ENCODE peak calls at places on chromosomes 5 and 9, in ten cellular contexts. One of them, this sample, is unnamed. For H3K27me3, the result is how much of the 10 kb centered on the place peaks cover.

GRCh38 chr9:128163027-128163515 is 3.0 kb downstream of the BBLN start:
- DNase-seq in CD4-positive, CD25-positive, alpha-beta regulatory T cell: no peak
- DNase-seq in pancreas: no peak
- DNase-seq in tibial artery: no peak
- DNase-seq in colonic mucosa: no peak
- DNase-seq in K562: no peak
- DNase-seq in bronchial epithelial cell: no peak
- DNase-seq in effector memory CD4-positive, alpha-beta T cell: no peak
- DNase-seq in mammary epithelial cell: no peak
- DNase-seq in CD8-positive, alpha-beta memory T cell: no peak
- DNase-seq in this sample: no peak

GRCh38 chr9:131405429-131405828 is 11.5 kb downstream of the PRRC2B start:
- DNase-seq in colonic mucosa: no peak
- DNase-seq in pancreas: no peak
- DNase-seq in CD4-positive, CD25-positive, alpha-beta regulatory T cell: no peak
- DNase-seq in tibial artery: no peak
- DNase-seq in effector memory CD4-positive, alpha-beta T cell: no peak
- DNase-seq in mammary epithelial cell: no peak
- DNase-seq in CD8-positive, alpha-beta memory T cell: peak
- DNase-seq in K562: peak
- DNase-seq in bronchial epithelial cell: no peak
- DNase-seq in this sample: no peak

GRCh38 chr9:89935791-89936190 is 331.0 kb downstream of the GADD45G start:
- DNase-seq in CD8-positive, alpha-beta memory T cell: no peak
- DNase-seq in mammary epithelial cell: no peak
- DNase-seq in bronchial epithelial cell: no peak
- DNase-seq in effector memory CD4-positive, alpha-beta T cell: no peak
- DNase-seq in tibial artery: no peak
- DNase-seq in CD4-positive, CD25-positive, alpha-beta regulatory T cell: no peak
- DNase-seq in colonic mucosa: no peak
- DNase-seq in pancreas: no peak
- DNase-seq in K562: no peak
- DNase-seq in this sample: no peak

GRCh38 chr5:135085133-135085935 is 51.3 kb upstream of the PITX1 start:
- DNase-seq in CD4-positive, CD25-positive, alpha-beta regulatory T cell: no peak
- DNase-seq in effector memory CD4-positive, alpha-beta T cell: no peak
- DNase-seq in colonic mucosa: no peak
- DNase-seq in CD8-positive, alpha-beta memory T cell: no peak
- DNase-seq in pancreas: no peak
- DNase-seq in mammary epithelial cell: peak
- DNase-seq in tibial artery: no peak
- DNase-seq in K562: no peak
- DNase-seq in bronchial epithelial cell: peak
- DNase-seq in this sample: no peak

GRCh38 chr5:157168286-157168685 is 2.2 kb upstream of the GARIN3 start:
- DNase-seq in bronchial epithelial cell: no peak
- DNase-seq in CD8-positive, alpha-beta memory T cell: no peak
- DNase-seq in K562: no peak
- DNase-seq in effector memory CD4-positive, alpha-beta T cell: no peak
- DNase-seq in mammary epithelial cell: no peak
- DNase-seq in colonic mucosa: no peak
- DNase-seq in tibial artery: no peak
- DNase-seq in CD4-positive, CD25-positive, alpha-beta regulatory T cell: no peak
- DNase-seq in pancreas: no peak
- DNase-seq in this sample: no peak

GRCh38 chr5:143372187-143372829 is 31.2 kb downstream of the NR3C1 start:
- DNase-seq in pancreas: no peak
- DNase-seq in bronchial epithelial cell: peak
- DNase-seq in K562: no peak
- DNase-seq in colonic mucosa: no peak
- DNase-seq in CD4-positive, CD25-positive, alpha-beta regulatory T cell: no peak
- DNase-seq in tibial artery: no peak
- DNase-seq in CD8-positive, alpha-beta memory T cell: no peak
- DNase-seq in mammary epithelial cell: peak
- DNase-seq in effector memory CD4-positive, alpha-beta T cell: no peak
- DNase-seq in this sample: no peak

GRCh38 chr9:8718121-8718725 is 918.6 kb upstream of the DMAC1 start:
- DNase-seq in colonic mucosa: no peak
- DNase-seq in CD8-positive, alpha-beta memory T cell: no peak
- DNase-seq in K562: no peak
- DNase-seq in pancreas: no peak
- DNase-seq in tibial artery: peak
- DNase-seq in bronchial epithelial cell: peak
- DNase-seq in mammary epithelial cell: no peak
- DNase-seq in effector memory CD4-positive, alpha-beta T cell: no peak
- DNase-seq in CD4-positive, CD25-positive, alpha-beta regulatory T cell: no peak
- DNase-seq in this sample: no peak

GRCh38 chr9:128249914-128250838 is 25.6 kb downstream of the GOLGA2 start:
- DNase-seq in colonic mucosa: peak
- DNase-seq in effector memory CD4-positive, alpha-beta T cell: peak
- DNase-seq in CD8-positive, alpha-beta memory T cell: peak
- DNase-seq in pancreas: peak
- DNase-seq in bronchial epithelial cell: peak
- DNase-seq in K562: peak
- DNase-seq in CD4-positive, CD25-positive, alpha-beta regulatory T cell: peak
- DNase-seq in mammary epithelial cell: peak
- DNase-seq in tibial artery: peak
- DNase-seq in this sample: peak

GRCh38 chr9:82140471-82140870 is 151.9 kb downstream of the SPATA31D1 start:
- DNase-seq in CD8-positive, alpha-beta memory T cell: no peak
- DNase-seq in effector memory CD4-positive, alpha-beta T cell: no peak
- DNase-seq in tibial artery: no peak
- DNase-seq in pancreas: no peak
- DNase-seq in colonic mucosa: no peak
- DNase-seq in K562: no peak
- DNase-seq in bronchial epithelial cell: peak
- DNase-seq in mammary epithelial cell: peak
- DNase-seq in CD4-positive, CD25-positive, alpha-beta regulatory T cell: no peak
- DNase-seq in this sample: no peak

GRCh38 chr5:31983851-31984250 is 190.3 kb downstream of the GOLPH3 start:
- DNase-seq in mammary epithelial cell: no peak
- DNase-seq in CD4-positive, CD25-positive, alpha-beta regulatory T cell: no peak
- DNase-seq in bronchial epithelial cell: no peak
- DNase-seq in effector memory CD4-positive, alpha-beta T cell: no peak
- DNase-seq in K562: no peak
- DNase-seq in CD8-positive, alpha-beta memory T cell: no peak
- DNase-seq in colonic mucosa: no peak
- DNase-seq in pancreas: no peak
- DNase-seq in tibial artery: no peak
- DNase-seq in this sample: no peak

GRCh38 chr9:22005700-22006605 is 3.2 kb downstream of the CDKN2B start:
- DNase-seq in mammary epithelial cell: peak
- DNase-seq in effector memory CD4-positive, alpha-beta T cell: no peak
- DNase-seq in colonic mucosa: no peak
- DNase-seq in bronchial epithelial cell: no peak
- DNase-seq in K562: no peak
- DNase-seq in tibial artery: no peak
- DNase-seq in pancreas: peak
- DNase-seq in CD8-positive, alpha-beta memory T cell: no peak
- DNase-seq in CD4-positive, CD25-positive, alpha-beta regulatory T cell: no peak
- DNase-seq in this sample: no peak
- H3K4me3 ChIP-seq in mammary epithelial cell: peak
- H3K4me3 ChIP-seq in effector memory CD4-positive, alpha-beta T cell: no peak
- H3K4me3 ChIP-seq in colonic mucosa: peak
- H3K4me3 ChIP-seq in bronchial epithelial cell: peak
- H3K4me3 ChIP-seq in K562: no peak
- H3K4me3 ChIP-seq in tibial artery: no peak
- H3K4me3 ChIP-seq in pancreas: no peak
- H3K4me3 ChIP-seq in CD8-positive, alpha-beta memory T cell: no peak
- H3K4me3 ChIP-seq in CD4-positive, CD25-positive, alpha-beta regulatory T cell: no peak
- H3K4me3 ChIP-seq in this sample: no peak

DNA sequence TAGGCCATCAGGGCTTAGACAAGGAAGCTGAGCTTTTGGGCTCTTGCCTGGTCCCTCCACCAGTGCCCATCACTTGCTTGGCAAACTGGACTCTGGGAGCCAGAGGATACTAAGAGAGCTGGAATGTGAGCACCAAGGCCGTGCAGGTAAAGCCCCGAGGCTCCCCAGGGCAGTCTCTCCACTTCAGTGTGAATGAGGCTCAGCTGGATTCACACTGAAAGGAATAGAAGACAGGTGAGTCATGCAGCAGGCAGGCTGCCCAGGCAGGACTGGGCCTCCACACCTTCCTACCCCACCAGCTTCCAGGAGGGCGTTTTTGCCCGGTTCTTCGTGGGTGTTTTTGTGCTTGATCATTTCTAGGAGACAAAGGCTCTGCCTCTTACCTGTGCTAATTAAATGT is 7.3 kb upstream of the CTSV start:
- DNase-seq in pancreas: peak
- DNase-seq in bronchial epithelial cell: peak
- DNase-seq in CD4-positive, CD25-positive, alpha-beta regulatory T cell: no peak
- DNase-seq in CD8-positive, alpha-beta memory T cell: no peak
- DNase-seq in mammary epithelial cell: peak
- DNase-seq in effector memory CD4-positive, alpha-beta T cell: no peak
- DNase-seq in tibial artery: no peak
- DNase-seq in colonic mucosa: peak
- DNase-seq in K562: no peak
- DNase-seq in this sample: no peak
- H3K27me3 ChIP-seq in pancreas: under half
- H3K27me3 ChIP-seq in bronchial epithelial cell: under half
- H3K27me3 ChIP-seq in CD4-positive, CD25-positive, alpha-beta regulatory T cell: under half
- H3K27me3 ChIP-seq in CD8-positive, alpha-beta memory T cell: under half
- H3K27me3 ChIP-seq in mammary epithelial cell: under half
- H3K27me3 ChIP-seq in effector memory CD4-positive, alpha-beta T cell: under half
- H3K27me3 ChIP-seq in tibial artery: under half
- H3K27me3 ChIP-seq in colonic mucosa: under half
- H3K27me3 ChIP-seq in K562: under half
- H3K27me3 ChIP-seq in this sample: under half

GRCh38 chr9:37362430-37362829 is 60.1 kb upstream of the GRHPR start:
- DNase-seq in pancreas: no peak
- DNase-seq in tibial artery: no peak
- DNase-seq in bronchial epithelial cell: no peak
- DNase-seq in CD8-positive, alpha-beta memory T cell: no peak
- DNase-seq in CD4-positive, CD25-positive, alpha-beta regulatory T cell: no peak
- DNase-seq in K562: peak
- DNase-seq in effector memory CD4-positive, alpha-beta T cell: no peak
- DNase-seq in mammary epithelial cell: no peak
- DNase-seq in colonic mucosa: no peak
- DNase-seq in this sample: no peak
- H3K4me3 ChIP-seq in pancreas: no peak
- H3K4me3 ChIP-seq in tibial artery: no peak
- H3K4me3 ChIP-seq in bronchial epithelial cell: no peak
- H3K4me3 ChIP-seq in CD8-positive, alpha-beta memory T cell: no peak
- H3K4me3 ChIP-seq in CD4-positive, CD25-positive, alpha-beta regulatory T cell: no peak
- H3K4me3 ChIP-seq in K562: no peak
- H3K4me3 ChIP-seq in effector memory CD4-positive, alpha-beta T cell: no peak
- H3K4me3 ChIP-seq in mammary epithelial cell: no peak
- H3K4me3 ChIP-seq in colonic mucosa: no peak
- H3K4me3 ChIP-seq in this sample: no peak

GRCh38 chr5:76155536-76155935 is 72.4 kb downstream of the SV2C start:
- DNase-seq in mammary epithelial cell: no peak
- DNase-seq in bronchial epithelial cell: no peak
- DNase-seq in effector memory CD4-positive, alpha-beta T cell: no peak
- DNase-seq in CD8-positive, alpha-beta memory T cell: no peak
- DNase-seq in pancreas: no peak
- DNase-seq in colonic mucosa: no peak
- DNase-seq in tibial artery: no peak
- DNase-seq in K562: no peak
- DNase-seq in CD4-positive, CD25-positive, alpha-beta regulatory T cell: no peak
- DNase-seq in this sample: no peak
- H3K27me3 ChIP-seq in mammary epithelial cell: under half
- H3K27me3 ChIP-seq in bronchial epithelial cell: under half
- H3K27me3 ChIP-seq in effector memory CD4-positive, alpha-beta T cell: under half
- H3K27me3 ChIP-seq in CD8-positive, alpha-beta memory T cell: under half
- H3K27me3 ChIP-seq in pancreas: under half
- H3K27me3 ChIP-seq in colonic mucosa: under half
- H3K27me3 ChIP-seq in tibial artery: under half
- H3K27me3 ChIP-seq in K562: under half
- H3K27me3 ChIP-seq in CD4-positive, CD25-positive, alpha-beta regulatory T cell: under half
- H3K27me3 ChIP-seq in this sample: under half

DNA sequence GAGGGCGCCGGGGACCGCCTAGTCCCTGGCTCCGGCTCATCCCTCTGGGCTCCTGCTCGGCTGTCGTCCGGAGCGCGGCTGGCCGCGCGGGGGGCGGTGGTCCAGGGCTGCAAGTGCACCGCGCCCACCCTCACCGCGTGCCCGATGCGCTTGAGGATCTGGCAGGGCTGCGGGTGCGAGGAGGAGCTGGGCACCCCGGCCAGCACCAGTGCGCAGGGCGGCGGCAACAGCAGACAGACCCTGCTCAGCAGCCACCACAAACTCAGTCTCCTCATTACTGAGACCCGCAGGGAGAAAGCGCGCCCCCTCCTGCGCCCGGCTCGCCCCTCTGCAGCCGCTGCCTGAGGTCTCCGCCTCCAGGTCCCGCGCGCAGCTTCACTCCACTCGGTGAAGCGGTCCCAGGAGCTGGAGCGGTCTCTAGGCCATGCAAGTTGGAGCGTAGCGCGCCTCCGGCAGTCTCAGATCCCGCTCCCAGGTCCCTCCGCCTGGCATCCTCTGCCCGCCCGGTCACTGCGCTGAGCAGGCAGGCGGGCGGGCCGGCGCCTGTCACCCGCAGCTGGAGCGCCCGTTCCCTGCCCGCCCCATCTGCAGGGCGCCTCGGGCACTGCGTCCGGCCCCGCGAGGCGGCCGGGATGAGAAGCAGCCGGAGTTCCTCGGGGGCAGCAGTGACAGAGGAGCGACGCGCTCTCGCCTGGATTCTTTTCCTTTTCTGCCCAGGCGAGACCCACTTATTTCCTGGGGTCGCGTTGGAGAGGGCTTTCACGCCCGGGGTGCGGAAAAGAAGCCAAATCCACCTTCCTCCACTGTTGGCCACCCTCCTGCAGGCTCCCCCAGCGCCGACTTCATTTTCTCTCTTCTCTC is 512 bp downstream of the GRIN3A start:
- DNase-seq in colonic mucosa: no peak
- DNase-seq in tibial artery: no peak
- DNase-seq in effector memory CD4-positive, alpha-beta T cell: no peak
- DNase-seq in K562: no peak
- DNase-seq in pancreas: peak
- DNase-seq in mammary epithelial cell: peak
- DNase-seq in CD4-positive, CD25-positive, alpha-beta regulatory T cell: no peak
- DNase-seq in bronchial epithelial cell: no peak
- DNase-seq in CD8-positive, alpha-beta memory T cell: no peak
- DNase-seq in this sample: no peak
- H3K4me3 ChIP-seq in colonic mucosa: peak
- H3K4me3 ChIP-seq in tibial artery: peak
- H3K4me3 ChIP-seq in effector memory CD4-positive, alpha-beta T cell: no peak
- H3K4me3 ChIP-seq in K562: no peak
- H3K4me3 ChIP-seq in pancreas: peak
- H3K4me3 ChIP-seq in mammary epithelial cell: no peak
- H3K4me3 ChIP-seq in CD4-positive, CD25-positive, alpha-beta regulatory T cell: no peak
- H3K4me3 ChIP-seq in bronchial epithelial cell: no peak
- H3K4me3 ChIP-seq in CD8-positive, alpha-beta memory T cell: no peak
- H3K4me3 ChIP-seq in this sample: peak

GRCh38 chr9:995192-995591 is 18.7 kb downstream of the DMRT3 start:
- DNase-seq in CD4-positive, CD25-positive, alpha-beta regulatory T cell: no peak
- DNase-seq in colonic mucosa: no peak
- DNase-seq in pancreas: no peak
- DNase-seq in bronchial epithelial cell: peak
- DNase-seq in tibial artery: no peak
- DNase-seq in effector memory CD4-positive, alpha-beta T cell: no peak
- DNase-seq in K562: no peak
- DNase-seq in CD8-positive, alpha-beta memory T cell: no peak
- DNase-seq in mammary epithelial cell: no peak
- DNase-seq in this sample: no peak
- H3K27me3 ChIP-seq in CD4-positive, CD25-positive, alpha-beta regulatory T cell: under half
- H3K27me3 ChIP-seq in colonic mucosa: under half
- H3K27me3 ChIP-seq in pancreas: under half
- H3K27me3 ChIP-seq in bronchial epithelial cell: under half
- H3K27me3 ChIP-seq in tibial artery: under half
- H3K27me3 ChIP-seq in effector memory CD4-positive, alpha-beta T cell: under half
- H3K27me3 ChIP-seq in K562: under half
- H3K27me3 ChIP-seq in CD8-positive, alpha-beta memory T cell: under half
- H3K27me3 ChIP-seq in mammary epithelial cell: under half
- H3K27me3 ChIP-seq in this sample: under half

GRCh38 chr9:114383866-114384231 is 3.9 kb downstream of the AKNA start:
- DNase-seq in bronchial epithelial cell: no peak
- DNase-seq in pancreas: no peak
- DNase-seq in CD8-positive, alpha-beta memory T cell: peak
- DNase-seq in CD4-positive, CD25-positive, alpha-beta regulatory T cell: no peak
- DNase-seq in colonic mucosa: no peak
- DNase-seq in tibial artery: no peak
- DNase-seq in effector memory CD4-positive, alpha-beta T cell: no peak
- DNase-seq in mammary epithelial cell: no peak
- DNase-seq in K562: no peak
- DNase-seq in this sample: no peak
- H3K4me3 ChIP-seq in bronchial epithelial cell: no peak
- H3K4me3 ChIP-seq in pancreas: no peak
- H3K4me3 ChIP-seq in CD8-positive, alpha-beta memory T cell: peak
- H3K4me3 ChIP-seq in CD4-positive, CD25-positive, alpha-beta regulatory T cell: peak
- H3K4me3 ChIP-seq in colonic mucosa: no peak
- H3K4me3 ChIP-seq in tibial artery: no peak
- H3K4me3 ChIP-seq in effector memory CD4-positive, alpha-beta T cell: peak
- H3K4me3 ChIP-seq in mammary epithelial cell: no peak
- H3K4me3 ChIP-seq in K562: no peak
- H3K4me3 ChIP-seq in this sample: no peak